ENCODE peak calls at places on chromosomes 13 and 19, in six cellular contexts. X is kidney epithelial cell, B is fibroblast of lung, W is lung, J is fibroblast of mammary gland, A is left ventricle myocardium inferior. Z is an unnamed sample.

GRCh38 chr13:48194392-48194754 is 38.6 kb upstream of the ITM2B start:
- DNase-seq in X (no peak), B (peak; percentile 8), W (no peak), J (no peak), A (no peak), Z (no peak)

GRCh38 chr19:22532388-22533310 is 101.5 kb upstream of the ZNF492 start:
- DNase-seq in X (no peak), B (no peak), W (peak; percentile 37), J (no peak), A (peak; percentile 64), Z (no peak)

GRCh38 chr13:90723381-90723780 is 624.1 kb upstream of the MIR17HG start:
- DNase-seq in X (no peak), B (peak; percentile 63), W (no peak), J (no peak), A (no peak), Z (no peak)

GRCh38 chr13:48334534-48335127 is 31.1 kb downstream of the RB1 start:
- DNase-seq in X (no peak), B (peak; percentile 39), W (no peak), J (peak; percentile 58), A (no peak), Z (peak; percentile 16)

GRCh38 chr13:20814224-20814910 is 40.6 kb upstream of the EEF1AKMT1 start:
- DNase-seq in X (peak; percentile 35), B (peak; percentile 95), W (peak; percentile 90), J (peak; percentile 96), A (peak; percentile 81), Z (peak; percentile 75)

GRCh38 chr19:50728084-50728737 is 5.0 kb downstream of the CLEC11A start:
- DNase-seq in X (peak; percentile 39), B (peak; percentile 33), W (no peak), J (peak; percentile 84), A (peak; percentile 76), Z (no peak)

GRCh38 chr19:41612483-41612882 is 14.4 kb downstream of the CEACAM4 start:
- DNase-seq in X (no peak), B (no peak), W (peak; percentile 29), J (no peak), A (no peak), Z (no peak)

GRCh38 chr19:14375055-14375581 is 6.1 kb upstream of the ADGRE5 start:
- DNase-seq in X (no peak), B (no peak), W (peak; percentile 59), J (no peak), A (peak; percentile 44), Z (no peak)

GRCh38 chr13:37446503-37446902 is 152.1 kb downstream of the POSTN start:
- DNase-seq in X (peak; percentile 84), B (peak; percentile 98), W (no peak), J (peak; percentile 97), A (no peak), Z (peak; percentile 86)

GRCh38 chr19:16661480-16662034 is 618 bp downstream of the TMEM38A start:
- DNase-seq in X (no peak), B (no peak), W (peak; percentile 31), J (no peak), A (peak; percentile 71), Z (no peak)

GRCh38 chr13:41054919-41055619 is 6.2 kb upstream of the WBP4 start:
- DNase-seq in X (no peak), B (no peak), W (no peak), J (no peak), A (no peak), Z (no peak)

GRCh38 chr13:40613192-40613818 is 53.1 kb downstream of the FOXO1 start:
- DNase-seq in X (no peak), B (no peak), W (no peak), J (no peak), A (no peak), Z (no peak)

GRCh38 chr19:42198676-42199439 is 18.6 kb downstream of the DEDD2 start:
- DNase-seq in X (no peak), B (no peak), W (no peak), J (no peak), A (no peak), Z (no peak)

GRCh38 chr13:41577437-41577836 is 120.1 kb downstream of the RGCC start:
- DNase-seq in X (no peak), B (no peak), W (peak; percentile 68), J (peak; percentile 87), A (peak; percentile 36), Z (peak; percentile 37)

GRCh38 chr13:98279473-98280175 is 102.6 kb upstream of the RNF113B start:
- DNase-seq in X (peak; percentile 81), B (no peak), W (no peak), J (no peak), A (no peak), Z (no peak)

GRCh38 chr19:10690351-10690781 is 10.9 kb upstream of the QTRT1 start:
- DNase-seq in X (no peak), B (no peak), W (no peak), J (peak; percentile 63), A (no peak), Z (peak; percentile 38)

GRCh38 chr13:45511310-45512147 is 46.8 kb downstream of the COG3 start:
- DNase-seq in X (peak; percentile 47), B (peak; percentile 64), W (no peak), J (peak; percentile 81), A (no peak), Z (no peak)

GRCh38 chr19:28522545-28522922 is 690.4 kb downstream of the UQCRFS1 start:
- DNase-seq in X (no peak), B (no peak), W (peak; percentile 6), J (no peak), A (no peak), Z (no peak)

GRCh38 chr13:35144496-35144895 is 202.4 kb downstream of the NBEA start:
- DNase-seq in X (no peak), B (peak; percentile 21), W (no peak), J (peak; percentile 5), A (no peak), Z (no peak)

GRCh38 chr13:101915333-101915732 is 462.9 kb downstream of the ITGBL1 start:
- DNase-seq in X (no peak), B (no peak), W (no peak), J (no peak), A (no peak), Z (no peak)

GRCh38 chr13:98254541-98254940 is 77.5 kb upstream of the RNF113B start:
- DNase-seq in X (no peak), B (peak; percentile 68), W (no peak), J (peak; percentile 84), A (no peak), Z (peak; percentile 61)

GRCh38 chr13:43432948-43433347 is 353.8 kb downstream of the ENOX1 start:
- DNase-seq in X (no peak), B (no peak), W (no peak), J (peak; percentile 31), A (no peak), Z (no peak)

GRCh38 chr13:95676100-95676774 is 702 bp upstream of the DNAJC3 start:
- DNase-seq in X (no peak), B (peak; percentile 45), W (no peak), J (peak; percentile 31), A (no peak), Z (peak; percentile 4)

GRCh38 chr13:98415326-98416070 is 161.4 kb downstream of the STK24 start:
- DNase-seq in X (no peak), B (no peak), W (no peak), J (no peak), A (no peak), Z (no peak)

GRCh38 chr19:39128511-39129079 is 3.0 kb downstream of the PAK4 start:
- DNase-seq in X (no peak), B (no peak), W (no peak), J (no peak), A (no peak), Z (no peak)

GRCh38 chr19:38015771-38016170 is 108.8 kb downstream of the SIPA1L3 start:
- DNase-seq in X (no peak), B (no peak), W (no peak), J (no peak), A (no peak), Z (no peak)

GRCh38 chr13:42832341-42833153 is 51.2 kb downstream of the FAM216B start:
- DNase-seq in X (no peak), B (peak; percentile 95), W (no peak), J (peak; percentile 100), A (no peak), Z (peak; percentile 71)

GRCh38 chr19:49652723-49653465 is 10.9 kb downstream of the SCAF1 start:
- DNase-seq in X (no peak), B (no peak), W (no peak), J (no peak), A (no peak), Z (no peak)
- TF ChIP-seq CTCF in X (no peak), B (no peak), W (no peak), J (no peak), A (no peak), Z (no peak)

GRCh38 chr19:29844891-29845575 is 33.2 kb downstream of the CCNE1 start:
- DNase-seq in X (peak; percentile 69), B (peak; percentile 91), W (peak; percentile 94), J (peak; percentile 85), A (peak; percentile 93), Z (peak; percentile 49)

GRCh38 chr19:29841209-29841558 is 29.4 kb downstream of the CCNE1 start:
- DNase-seq in X (no peak), B (no peak), W (no peak), J (no peak), A (no peak), Z (no peak)

GRCh38 chr19:29841559-29842367 is 30.0 kb downstream of the CCNE1 start:
- DNase-seq in X (no peak), B (peak; percentile 49), W (no peak), J (peak; percentile 28), A (no peak), Z (no peak)

GRCh38 chr19:29842471-29843179 is 30.8 kb downstream of the CCNE1 start:
- DNase-seq in X (no peak), B (no peak), W (no peak), J (no peak), A (no peak), Z (no peak)

DNA sequence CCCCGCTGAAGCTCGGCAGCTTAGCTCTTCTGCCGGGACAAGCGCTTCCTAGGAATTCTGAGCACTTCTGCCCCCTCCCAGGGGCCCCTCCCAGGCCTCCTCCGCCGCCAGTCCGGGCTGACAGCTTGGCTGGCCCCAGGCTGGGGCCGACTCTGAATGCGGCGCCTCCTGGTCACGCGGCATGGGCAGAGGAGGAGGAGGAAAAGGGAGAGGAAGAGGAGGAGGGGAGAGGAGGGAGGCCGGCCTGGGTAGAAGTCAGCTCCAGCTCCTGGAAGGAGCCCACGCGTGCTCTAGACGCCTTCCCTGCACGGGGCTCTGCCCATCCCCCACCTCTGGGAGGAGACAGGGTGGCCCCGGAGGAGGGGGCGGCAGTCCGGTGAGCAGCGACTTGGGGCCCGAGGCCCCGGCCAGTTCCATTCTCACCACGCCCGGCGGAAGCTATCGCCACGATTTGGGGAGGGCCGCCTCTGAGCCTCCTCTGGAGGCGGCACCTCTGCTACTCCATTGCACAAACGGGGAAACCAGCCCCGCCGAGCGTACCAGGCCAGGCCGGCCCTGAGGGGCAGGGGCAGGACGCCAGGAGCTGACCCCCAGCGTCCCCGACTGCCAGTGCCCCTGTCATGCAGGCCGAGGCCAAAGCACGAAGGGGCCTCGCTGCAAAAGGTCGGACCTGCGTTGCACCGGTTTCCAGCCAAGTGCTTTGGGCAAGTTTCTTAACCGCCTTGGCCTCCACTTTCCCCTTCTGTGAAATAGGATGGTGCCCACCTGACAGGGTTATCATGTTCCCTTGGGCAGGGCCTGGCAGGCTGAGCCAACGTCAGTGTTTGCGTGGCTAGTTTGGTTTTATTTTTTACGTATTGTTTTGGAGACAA is 31.6 kb downstream of the CCNE1 start:
- DNase-seq in X (no peak), B (no peak), W (peak; percentile 32), J (peak; percentile 38), A (peak; percentile 36), Z (no peak)
- H3K4me3 ChIP-seq in X (no peak overlapping the region), B (peak overlapping the region; percentile 36), W (no peak overlapping the region), J (peak overlapping the region; percentile 10), A (peak overlapping the region; percentile 75), Z (peak overlapping the region; percentile 20)

GRCh38 chr19:19514881-19515763 is at the start of gene TSSK6:
- DNase-seq in X (no peak), B (no peak), W (no peak), J (peak; percentile 42), A (no peak), Z (no peak)
- TF ChIP-seq CTCF in X (peak; percentile 19), B (no peak), W (no peak), J (peak; percentile 23), A (no peak), Z (peak; percentile 31)

GRCh38 chr13:58979851-58980250 is 1183.9 kb downstream of the DIAPH3 start:
- DNase-seq in X (no peak), B (no peak), W (no peak), J (no peak), A (no peak), Z (no peak)
- H3K4me3 ChIP-seq in X (no peak overlapping the region), B (no peak overlapping the region), W (no peak overlapping the region), J (no peak overlapping the region), A (no peak overlapping the region), Z (no peak overlapping the region)